ENCODE peak calls at places on chromosomes 2 and 18, in six cellular contexts. Q is SHP77 treated with DMSO at 0.1 percent for 48 hours, C is putamen, G is fibroblast of the conjunctiva, O is anterior cingulate cortex, R is foreskin keratinocyte. F is an unnamed sample.
A peak's percentile ranks its signal among the peaks of the same experiment; 100 is the strongest.

GRCh38 chr2:139296672-139297209 is 516.6 kb upstream of the NXPH2 start:
- DNase-seq in Q (no peak), C (peak; percentile 43), G (no peak), O (no peak), R (peak; percentile 37), F (no peak)

GRCh38 chr2:221635949-221636348 is 63.8 kb upstream of the EPHA4 start:
- DNase-seq in Q (no peak), C (no peak), G (no peak), O (no peak), R (no peak), F (no peak)

GRCh38 chr2:64522843-64523428 is 1.2 kb upstream of the AFTPH start:
- DNase-seq in Q (peak; percentile 65), C (peak; percentile 86), G (peak; percentile 83), O (no peak), R (no peak), F (peak; percentile 28)

GRCh38 chr2:221572821-221573429 is 821 bp upstream of the EPHA4 start:
- DNase-seq in Q (no peak), C (no peak), G (no peak), O (no peak), R (peak; percentile 33), F (peak; percentile 33)

GRCh38 chr2:112154246-112155110 is 16.3 kb downstream of the FBLN7 start:
- DNase-seq in Q (no peak), C (no peak), G (no peak), O (no peak), R (no peak), F (no peak)

GRCh38 chr2:223549215-223549614 is 52.9 kb downstream of the SCG2 start:
- DNase-seq in Q (peak; percentile 81), C (peak; percentile 20), G (peak; percentile 85), O (peak; percentile 13), R (peak; percentile 86), F (peak; percentile 10)

GRCh38 chr2:119744335-119744939 is 15.3 kb upstream of the PTPN4 start:
- DNase-seq in Q (peak; percentile 25), C (no peak), G (no peak), O (no peak), R (peak; percentile 69), F (no peak)

GRCh38 chr2:187799601-187800000 is 245.4 kb upstream of the TFPI start:
- DNase-seq in Q (no peak), C (no peak), G (no peak), O (no peak), R (no peak), F (no peak)

GRCh38 chr18:56162316-56162715 is 476.1 kb downstream of the TXNL1 start:
- DNase-seq in Q (no peak), C (no peak), G (no peak), O (no peak), R (no peak), F (no peak)

GRCh38 chr2:43018179-43019024 is 208.0 kb downstream of the ZFP36L2 start:
- DNase-seq in Q (no peak), C (no peak), G (peak; percentile 77), O (no peak), R (no peak), F (no peak)

GRCh38 chr2:2568411-2568810 is 237.3 kb upstream of the MYT1L start:
- DNase-seq in Q (no peak), C (no peak), G (no peak), O (no peak), R (no peak), F (no peak)

GRCh38 chr2:189109921-189110397 is 69.6 kb downstream of the COL5A2 start:
- DNase-seq in Q (no peak), C (no peak), G (no peak), O (no peak), R (no peak), F (no peak)

GRCh38 chr2:229335877-229336346 is 64.8 kb upstream of the PID1 start:
- DNase-seq in Q (no peak), C (no peak), G (no peak), O (no peak), R (no peak), F (no peak)

GRCh38 chr2:85769236-85769986 is 15.6 kb downstream of the ATOH8 start:
- DNase-seq in Q (peak; percentile 16), C (no peak), G (no peak), O (no peak), R (no peak), F (no peak)

GRCh38 chr2:134704173-134704572 is 14.6 kb downstream of the TMEM163 start:
- DNase-seq in Q (no peak), C (no peak), G (no peak), O (no peak), R (no peak), F (no peak)

GRCh38 chr2:46656640-46657039 is 177.3 kb downstream of the TMEM247 start:
- DNase-seq in Q (no peak), C (no peak), G (no peak), O (no peak), R (no peak), F (no peak)

GRCh38 chr18:63758616-63759015 is 16.6 kb upstream of the SERPINB7 start:
- DNase-seq in Q (no peak), C (no peak), G (no peak), O (no peak), R (no peak), F (no peak)

GRCh38 chr2:71559080-71559827 is 105.9 kb downstream of the DYSF start:
- DNase-seq in Q (no peak), C (no peak), G (no peak), O (no peak), R (no peak), F (no peak)

GRCh38 chr2:136251777-136252477 is 134.0 kb upstream of the CXCR4 start:
- DNase-seq in Q (no peak), C (no peak), G (no peak), O (no peak), R (no peak), F (no peak)

GRCh38 chr18:41320090-41320489 is 634.9 kb upstream of the PIK3C3 start:
- DNase-seq in Q (no peak), C (no peak), G (no peak), O (no peak), R (peak; percentile 51), F (no peak)

F was measured in frontal cortex.